ENCODE peak calls at places on chromosomes 11 and 22, in four cellular contexts. N, Q, C and H are unnamed samples.

GRCh38 chr11:10476927-10477689 is 22.0 kb downstream of the AMPD3 start:
- DNase-seq in N (no peak), Q (peak; percentile 52), C (no peak), H (no peak)

GRCh38 chr11:122271167-122271566 is 155.2 kb upstream of the BLID start:
- DNase-seq in N (no peak), Q (no peak), C (no peak), H (no peak)

GRCh38 chr11:6298605-6299004 is 21.7 kb downstream of the CAVIN3 start:
- DNase-seq in N (no peak), Q (no peak), C (peak; percentile 52), H (peak; percentile 39)

GRCh38 chr11:125123194-125123946 is 11.9 kb upstream of the TMEM218 start:
- DNase-seq in N (no peak), Q (no peak), C (no peak), H (no peak)

GRCh38 chr11:64703048-64703447 is 19.9 kb downstream of the NRXN2 start:
- DNase-seq in N (no peak), Q (no peak), C (no peak), H (no peak)

GRCh38 chr11:15665368-15665871 is 550.7 kb downstream of the INSC start:
- DNase-seq in N (peak; percentile 81), Q (no peak), C (no peak), H (no peak)

GRCh38 chr11:37544491-37544890 is 946.5 kb upstream of the RAG2 start:
- DNase-seq in N (no peak), Q (no peak), C (peak; percentile 51), H (no peak)

GRCh38 chr11:45751430-45751829 is 53.5 kb upstream of the SLC35C1 start:
- DNase-seq in N (no peak), Q (no peak), C (no peak), H (no peak)

GRCh38 chr11:47591764-47592163 is 2.4 kb downstream of the C1QTNF4 start:
- DNase-seq in N (no peak), Q (no peak), C (no peak), H (no peak)

GRCh38 chr22:42964994-42965699 is 49.8 kb downstream of the PACSIN2 start:
- DNase-seq in N (peak; percentile 29), Q (no peak), C (peak; percentile 61), H (no peak)

GRCh38 chr22:39765029-39765428 is 128.5 kb downstream of the ENTHD1 start:
- DNase-seq in N (no peak), Q (no peak), C (no peak), H (no peak)

GRCh38 chr11:720642-721346 is 14.8 kb downstream of the EPS8L2 start:
- DNase-seq in N (no peak), Q (peak; percentile 73), C (peak; percentile 44), H (no peak)

DNA sequence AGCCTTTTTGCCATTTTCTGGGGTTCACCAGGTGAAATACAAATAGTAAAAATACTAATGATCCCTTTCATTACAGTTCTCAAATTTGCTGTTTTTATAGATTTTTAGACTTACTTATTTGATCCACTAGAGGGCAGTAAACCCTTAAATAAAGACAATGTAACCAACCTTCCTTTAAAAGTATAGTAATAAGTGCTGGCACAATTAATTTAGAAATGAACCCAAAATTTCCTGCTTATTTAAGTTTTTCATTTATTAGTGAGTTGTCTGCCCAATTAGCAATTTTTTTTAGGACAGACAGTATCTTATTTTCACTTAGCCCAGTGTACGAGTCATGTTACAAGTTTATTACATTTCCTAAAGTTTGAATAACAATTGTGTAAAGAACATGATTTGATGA is 4.7 kb downstream of the DDIAS start:
- DNase-seq in N (no peak), Q (no peak), C (peak; percentile 32), H (peak; percentile 5)
- TF ChIP-seq CTCF in N (peak; percentile 13), Q (peak; percentile 60), C (peak; percentile 26), H (peak; percentile 60)

GRCh38 chr11:107606122-107606521 is 15.2 kb downstream of the ELMOD1 start:
- DNase-seq in N (no peak), Q (no peak), C (peak; percentile 9), H (no peak)
- TF ChIP-seq CTCF in N (peak; percentile 30), Q (no peak), C (no peak), H (no peak)

DNA sequence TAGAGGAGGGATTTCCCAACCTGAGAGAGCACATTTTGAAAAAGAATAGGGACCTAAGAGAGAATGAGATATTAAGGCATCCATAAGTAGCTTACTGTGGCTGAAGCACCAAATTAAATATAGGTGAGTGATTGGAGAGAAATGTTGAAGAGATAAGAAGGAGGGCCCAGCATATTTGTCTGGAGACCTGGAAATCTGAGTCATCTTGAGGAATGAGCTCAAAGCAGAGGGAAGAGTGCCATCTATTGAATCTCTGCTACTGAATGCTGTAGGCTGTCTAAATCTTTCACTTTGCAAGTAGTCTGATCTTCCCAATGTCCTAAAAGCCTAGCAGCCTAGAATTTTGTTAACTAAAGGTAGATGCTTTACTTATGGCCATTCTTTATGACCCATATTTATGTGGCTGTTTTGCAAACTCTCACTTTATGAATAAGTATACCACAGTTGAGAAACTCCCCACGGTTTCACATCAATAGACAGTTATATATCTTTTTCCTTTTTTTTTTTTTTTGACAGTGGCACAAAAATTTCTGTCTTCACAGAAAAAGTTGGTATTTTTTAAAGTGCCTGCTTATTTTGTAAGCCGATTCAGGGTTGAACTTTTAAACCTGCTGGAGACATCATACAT is 2093.5 kb downstream of the LRRC4C start:
- DNase-seq in N (no peak), Q (no peak), C (peak; percentile 28), H (peak; percentile 55)
- TF ChIP-seq CTCF in N (no peak), Q (no peak), C (no peak), H (peak; percentile 4)

DNA sequence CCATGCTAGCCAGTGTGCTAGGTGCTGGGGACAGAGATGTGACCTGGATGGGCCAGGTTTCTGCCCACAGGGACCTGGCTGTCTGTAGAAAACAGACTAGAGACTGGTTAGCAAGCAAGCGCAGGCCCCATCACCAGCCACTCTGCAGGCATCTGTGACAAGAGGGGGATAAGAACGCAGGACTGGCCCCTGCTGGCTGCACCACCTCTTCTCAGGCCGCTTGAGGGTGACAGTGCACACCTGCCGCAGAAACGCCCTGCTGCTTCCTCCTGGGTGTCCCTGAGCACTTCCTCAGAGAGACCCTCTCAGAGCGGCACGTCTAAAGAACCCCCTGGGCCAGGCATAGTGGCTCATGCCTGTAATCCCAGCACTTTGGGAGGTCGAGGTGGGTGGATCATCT is 5.9 kb upstream of the PICK1 start:
- DNase-seq in N (no peak), Q (no peak), C (no peak), H (no peak)
- TF ChIP-seq CTCF in N (no peak), Q (no peak), C (no peak), H (no peak)

GRCh38 chr11:71164621-71165020 is 87.8 kb downstream of the SHANK2 start:
- DNase-seq in N (no peak), Q (no peak), C (no peak), H (no peak)
- TF ChIP-seq CTCF in N (no peak), Q (no peak), C (no peak), H (no peak)

GRCh38 chr11:35799655-35800054 is 137.1 kb downstream of the TRIM44 start:
- DNase-seq in N (no peak), Q (no peak), C (no peak), H (no peak)
- TF ChIP-seq CTCF in N (peak; percentile 36), Q (no peak), C (no peak), H (no peak)

GRCh38 chr11:2139118-2139490 is at the start of gene IGF2:
- DNase-seq in N (no peak), Q (no peak), C (no peak), H (no peak)
- TF ChIP-seq CTCF in N (no peak), Q (no peak), C (no peak), H (no peak)

DNA sequence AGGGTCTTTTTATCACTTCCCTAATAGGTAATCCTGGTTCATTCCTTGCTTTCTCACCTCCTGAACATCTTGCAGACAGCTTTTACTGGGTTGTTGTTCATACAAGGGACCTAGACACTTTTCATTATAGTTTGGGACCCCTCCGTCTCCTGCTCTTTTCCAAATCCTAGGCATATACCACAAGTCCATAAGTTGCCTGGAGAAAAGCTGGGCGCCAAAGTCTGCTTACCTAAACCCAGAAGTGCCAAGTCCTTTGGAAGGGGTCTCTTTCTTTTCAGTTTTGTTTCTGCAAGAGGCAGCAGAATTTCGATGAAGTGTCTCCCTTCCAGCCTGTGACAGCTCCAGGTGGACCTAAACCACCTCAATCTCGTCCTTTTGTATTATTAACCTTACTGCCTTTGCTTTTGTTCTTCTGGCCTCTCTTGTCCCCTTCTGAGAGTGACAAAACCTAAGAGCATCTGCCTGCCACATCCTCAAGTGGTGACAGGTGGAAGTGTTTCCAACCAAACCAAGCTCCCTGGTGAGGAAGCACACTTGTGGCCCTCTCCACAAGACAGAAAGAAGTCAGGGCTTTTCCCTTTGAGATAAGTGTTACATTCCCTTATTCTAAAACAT is 19.5 kb upstream of the P2RY6 start:
- DNase-seq in N (no peak), Q (peak; percentile 33), C (no peak), H (no peak)
- TF ChIP-seq CTCF in N (peak; percentile 28), Q (no peak), C (peak; percentile 30), H (no peak)